ENCODE peak calls at places on chromosomes 11 and 22, in four cellular contexts. J, L, C and Y are unnamed samples.

GRCh38 chr22:44442856-44443595 is 55.0 kb downstream of the RTL6 start:
- DNase-seq in L (no peak), J (no peak), C (no peak), Y (no peak)

GRCh38 chr11:65355013-65355775 is 643 bp downstream of the TIGD3 start:
- DNase-seq in C (no peak), J (no peak), L (no peak), Y (no peak)

GRCh38 chr22:30870451-30871345 is 97.9 kb downstream of the MORC2 start:
- DNase-seq in L (no peak), J (no peak), C (no peak), Y (no peak)

GRCh38 chr11:37748641-37749040 is 1150.6 kb upstream of the RAG2 start:
- DNase-seq in J (no peak), L (peak; percentile 59), C (no peak), Y (no peak)

GRCh38 chr22:37259540-37260029 is 15.5 kb upstream of the RAC2 start:
- DNase-seq in L (peak; percentile 53), J (no peak), C (no peak), Y (no peak)

GRCh38 chr11:63719987-63720386 is 38.7 kb downstream of the RTN3 start:
- DNase-seq in L (peak; percentile 72), J (no peak), C (peak; percentile 52), Y (no peak)

GRCh38 chr11:100151944-100152343 is 535.1 kb upstream of the ARHGAP42 start:
- DNase-seq in C (peak; percentile 41), J (no peak), L (peak; percentile 25), Y (no peak)

GRCh38 chr11:9651899-9652748 is 11.8 kb upstream of the SWAP70 start:
- DNase-seq in L (no peak), C (no peak), J (no peak), Y (no peak)

GRCh38 chr11:92357344-92357743 is 132.7 kb downstream of the FAT3 start:
- DNase-seq in C (no peak), L (no peak), J (no peak), Y (peak; percentile 90)

GRCh38 chr11:113179181-113179701 is 135.1 kb upstream of the TTC12 start:
- DNase-seq in L (no peak), C (no peak), J (no peak), Y (no peak)

GRCh38 chr11:45041556-45041955 is 90.9 kb upstream of the TP53I11 start:
- DNase-seq in C (no peak), J (no peak), L (no peak), Y (no peak)

GRCh38 chr11:18372187-18372586 is 22.2 kb upstream of the LDHA start:
- DNase-seq in J (no peak), L (no peak), C (no peak), Y (no peak)

GRCh38 chr22:45335021-45335818 is 25.5 kb downstream of the FAM118A start:
- DNase-seq in J (no peak), L (no peak), C (no peak), Y (no peak)

GRCh38 chr11:116438651-116439479 is 333.9 kb downstream of the BUD13 start:
- DNase-seq in L (no peak), J (no peak), C (no peak), Y (no peak)

GRCh38 chr22:47599753-47600152 is 837.3 kb downstream of the TBC1D22A start:
- DNase-seq in J (no peak), C (no peak), L (no peak), Y (no peak)

GRCh38 chr22:37910863-37911262 is 4.8 kb downstream of the MICALL1 start:
- DNase-seq in L (no peak), C (no peak), J (no peak), Y (no peak)

GRCh38 chr11:73478737-73479347 is 102.6 kb downstream of the RELT start:
- DNase-seq in J (no peak), C (peak; percentile 4), L (peak; percentile 20), Y (no peak)

GRCh38 chr11:114438303-114438702 is 964 bp upstream of the REXO2 start:
- DNase-seq in J (no peak), L (peak; percentile 26), C (no peak), Y (no peak)

GRCh38 chr11:79160786-79161403 is 279.9 kb downstream of the TENM4 start:
- DNase-seq in C (no peak), J (no peak), L (no peak), Y (no peak)

GRCh38 chr11:44404736-44405395 is 94.9 kb upstream of the ALX4 start:
- DNase-seq in L (no peak), J (no peak), C (no peak), Y (peak; percentile 29)

GRCh38 chr22:20573176-20573829 is 65.9 kb downstream of the MED15 start:
- DNase-seq in C (no peak), L (no peak), J (no peak), Y (no peak)

GRCh38 chr22:37486224-37486845 is at the start of gene MFNG:
- DNase-seq in J (peak; percentile 51), L (no peak), C (no peak), Y (no peak)

GRCh38 chr11:28525636-28526405 is 417.6 kb downstream of the METTL15 start:
- DNase-seq in C (no peak), L (no peak), J (no peak), Y (no peak)

GRCh38 chr11:70637949-70638598 is 239.7 kb downstream of the CTTN start:
- DNase-seq in L (no peak), J (no peak), C (no peak), Y (no peak)

GRCh38 chr11:43419460-43419859 is 60.7 kb downstream of the TTC17 start:
- DNase-seq in L (peak; percentile 34), J (no peak), C (no peak), Y (no peak)

GRCh38 chr11:107921997-107922396 is 6.3 kb upstream of the RAB39A start:
- DNase-seq in L (no peak), J (no peak), C (no peak), Y (no peak)

GRCh38 chr11:113519989-113520613 is 44.9 kb upstream of the DRD2 start:
- DNase-seq in C (no peak), J (no peak), L (no peak), Y (no peak)

GRCh38 chr11:126146454-126147192 is 64.8 kb downstream of the RPUSD4 start:
- DNase-seq in J (no peak), C (no peak), L (no peak), Y (no peak)

GRCh38 chr11:77994434-77995362 is at the start of gene INTS4:
- DNase-seq in L (peak; percentile 99), C (peak; percentile 100), J (peak; percentile 96), Y (peak; percentile 98)

GRCh38 chr22:24380220-24381218 is 46.9 kb upstream of the ADORA2A start:
- DNase-seq in C (no peak), L (no peak), J (no peak), Y (no peak)

GRCh38 chr22:38955926-38956325 is 1.5 kb upstream of the APOBEC3A start:
- DNase-seq in L (no peak), J (no peak), C (no peak), Y (no peak)

GRCh38 chr22:26463688-26464087 is 19.9 kb downstream of the HPS4 start:
- DNase-seq in J (no peak), C (no peak), L (no peak), Y (no peak)

GRCh38 chr11:65524747-65525658 is at the start of gene SCYL1:
- DNase-seq in L (peak; percentile 53), C (no peak), J (peak; percentile 46), Y (no peak)

GRCh38 chr11:2943711-2944118 is 14.5 kb upstream of the PHLDA2 start:
- DNase-seq in J (no peak), L (no peak), C (no peak), Y (no peak)

GRCh38 chr11:134414036-134414731 is 2.1 kb upstream of the B3GAT1 start:
- DNase-seq in J (no peak), C (no peak), L (no peak), Y (no peak)

GRCh38 chr11:119432484-119433368 is 9.8 kb upstream of the THY1 start:
- DNase-seq in L (peak; percentile 33), C (no peak), J (no peak), Y (no peak)

GRCh38 chr22:27175444-27175843 is 518.1 kb downstream of the MIAT start:
- DNase-seq in C (no peak), L (no peak), J (no peak), Y (no peak)

GRCh38 chr11:68026391-68027105 is 3.9 kb upstream of the NDUFS8 start:
- DNase-seq in L (no peak), C (no peak), J (no peak), Y (no peak)

GRCh38 chr11:68024508-68024907 is 6.0 kb upstream of the NDUFS8 start:
- DNase-seq in J (no peak), C (no peak), L (no peak), Y (no peak)

GRCh38 chr11:68027667-68028066 is 2.8 kb upstream of the NDUFS8 start:
- DNase-seq in L (no peak), C (no peak), J (no peak), Y (no peak)

GRCh38 chr11:68022531-68022930 is 8.0 kb upstream of the NDUFS8 start:
- DNase-seq in J (no peak), C (no peak), L (no peak), Y (no peak)

GRCh38 chr11:68025047-68025446 is 5.4 kb upstream of the NDUFS8 start:
- DNase-seq in J (no peak), C (no peak), L (no peak), Y (no peak)
- TF ChIP-seq CTCF in J (no peak), C (no peak), L (peak; percentile 30), Y (no peak)

GRCh38 chr11:47991266-47991830 is 11.0 kb downstream of the PTPRJ start:
- DNase-seq in C (peak; percentile 85), L (no peak), J (no peak), Y (peak; percentile 56)
- H3K4me3 ChIP-seq in C (peak overlapping the region; percentile 34), L (no peak overlapping the region), J (no peak overlapping the region), Y (peak overlapping the region; percentile 21)

GRCh38 chr11:90947930-90948329 is 725.1 kb upstream of the CHORDC1 start:
- DNase-seq in C (no peak), L (no peak), J (no peak), Y (no peak)
- TF ChIP-seq CTCF in C (peak; percentile 17), L (no peak), J (no peak), Y (no peak)

GRCh38 chr11:12674571-12674935 is 332 bp downstream of the TEAD1 start:
- DNase-seq in J (no peak), L (no peak), C (no peak), Y (no peak)

GRCh38 chr11:12673601-12673923 is 659 bp upstream of the TEAD1 start:
- DNase-seq in C (no peak), J (no peak), L (no peak), Y (no peak)

GRCh38 chr11:12675951-12676711 is 1.9 kb downstream of the TEAD1 start:
- DNase-seq in L (no peak), C (no peak), J (no peak), Y (no peak)

GRCh38 chr11:12673924-12674570 is at the start of gene TEAD1:
- DNase-seq in J (no peak), L (peak; percentile 92), C (peak; percentile 82), Y (no peak)

GRCh38 chr11:12674936-12675696 is 895 bp downstream of the TEAD1 start:
- DNase-seq in L (no peak), C (no peak), J (no peak), Y (no peak)
- H3K4me3 ChIP-seq in L (peak overlapping the region; percentile 57), C (peak overlapping the region; percentile 92), J (peak overlapping the region; percentile 88), Y (peak overlapping the region; percentile 64)

DNA sequence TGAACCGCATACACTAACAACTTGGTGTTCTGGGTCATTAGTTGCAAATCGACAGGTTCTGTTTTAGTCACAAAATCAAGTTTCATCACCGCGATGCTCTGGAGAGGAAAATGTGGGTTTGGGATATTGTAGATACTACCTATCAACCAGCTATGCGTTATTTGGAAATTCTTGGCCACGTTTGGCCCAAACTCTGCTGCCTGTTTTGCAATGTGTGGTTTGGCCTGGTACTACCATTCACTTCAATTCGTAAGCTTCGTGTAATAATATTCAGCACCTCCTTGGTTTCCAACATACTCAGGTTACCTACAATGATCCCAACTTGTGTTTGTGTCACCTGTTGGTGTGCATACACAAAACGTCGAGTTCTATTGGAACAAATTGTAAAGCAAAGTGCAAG is 16.2 kb upstream of the ACER3 start:
- DNase-seq in J (no peak), L (no peak), C (no peak), Y (no peak)
- TF ChIP-seq CTCF in J (no peak), L (no peak), C (no peak), Y (no peak)